ENCODE peak calls at places on chromosomes 4 and X, in nine cellular contexts. One of them, this sample, is unnamed.

GRCh38 chrX:40154229-40154852 is 56.6 kb upstream of the BCOR start:
- DNase-seq in progenitor cell of endocrine pancreas: no peak
- DNase-seq in kidney epithelial cell: no peak
- DNase-seq in testis: no peak
- DNase-seq in germinal center: no peak
- DNase-seq in CD8-positive, alpha-beta memory T cell: no peak
- DNase-seq in HT-29: no peak
- DNase-seq in NCI-H1417: peak; percentile 91
- DNase-seq in ecto neural progenitor cell: no peak
- DNase-seq in this sample: peak; percentile 63

GRCh38 chr4:174563399-174563798 is 41.1 kb upstream of the HPGD start:
- DNase-seq in progenitor cell of endocrine pancreas: no peak
- DNase-seq in kidney epithelial cell: no peak
- DNase-seq in testis: no peak
- DNase-seq in germinal center: no peak
- DNase-seq in CD8-positive, alpha-beta memory T cell: no peak
- DNase-seq in HT-29: no peak
- DNase-seq in NCI-H1417: peak; percentile 15
- DNase-seq in ecto neural progenitor cell: no peak
- DNase-seq in this sample: no peak

GRCh38 chrX:135931644-135932487 is 38.4 kb downstream of the SAGE1 start:
- DNase-seq in progenitor cell of endocrine pancreas: peak; percentile 28
- DNase-seq in kidney epithelial cell: no peak
- DNase-seq in testis: peak; percentile 54
- DNase-seq in germinal center: peak; percentile 2
- DNase-seq in CD8-positive, alpha-beta memory T cell: peak; percentile 21
- DNase-seq in HT-29: peak; percentile 66
- DNase-seq in NCI-H1417: peak; percentile 16
- DNase-seq in ecto neural progenitor cell: peak; percentile 55
- DNase-seq in this sample: peak; percentile 67

GRCh38 chrX:19889582-19890342 is 2.4 kb upstream of the SH3KBP1 start:
- DNase-seq in progenitor cell of endocrine pancreas: no peak
- DNase-seq in kidney epithelial cell: no peak
- DNase-seq in testis: peak; percentile 51
- DNase-seq in germinal center: no peak
- DNase-seq in CD8-positive, alpha-beta memory T cell: peak; percentile 16
- DNase-seq in HT-29: peak; percentile 71
- DNase-seq in NCI-H1417: no peak
- DNase-seq in ecto neural progenitor cell: no peak
- DNase-seq in this sample: no peak

GRCh38 chr4:114495471-114495928 is 103.1 kb upstream of the UGT8 start:
- DNase-seq in progenitor cell of endocrine pancreas: no peak
- DNase-seq in kidney epithelial cell: no peak
- DNase-seq in testis: peak; percentile 22
- DNase-seq in germinal center: no peak
- DNase-seq in CD8-positive, alpha-beta memory T cell: no peak
- DNase-seq in HT-29: no peak
- DNase-seq in NCI-H1417: no peak
- DNase-seq in ecto neural progenitor cell: no peak
- DNase-seq in this sample: peak; percentile 62

GRCh38 chrX:21929209-21929608 is 11.3 kb upstream of the SMS start:
- DNase-seq in progenitor cell of endocrine pancreas: no peak
- DNase-seq in kidney epithelial cell: no peak
- DNase-seq in testis: no peak
- DNase-seq in germinal center: no peak
- DNase-seq in CD8-positive, alpha-beta memory T cell: no peak
- DNase-seq in HT-29: no peak
- DNase-seq in NCI-H1417: no peak
- DNase-seq in ecto neural progenitor cell: no peak
- DNase-seq in this sample: no peak

GRCh38 chrX:129654652-129655546 is at the start of gene APLN:
- DNase-seq in progenitor cell of endocrine pancreas: no peak
- DNase-seq in kidney epithelial cell: no peak
- DNase-seq in testis: peak; percentile 37
- DNase-seq in germinal center: no peak
- DNase-seq in CD8-positive, alpha-beta memory T cell: peak; percentile 12
- DNase-seq in HT-29: peak; percentile 25
- DNase-seq in NCI-H1417: peak; percentile 85
- DNase-seq in ecto neural progenitor cell: peak; percentile 56
- DNase-seq in this sample: peak; percentile 53

GRCh38 chrX:39759526-39760224 is 338.1 kb downstream of the BCOR start:
- DNase-seq in progenitor cell of endocrine pancreas: no peak
- DNase-seq in kidney epithelial cell: no peak
- DNase-seq in testis: peak; percentile 36
- DNase-seq in germinal center: no peak
- DNase-seq in CD8-positive, alpha-beta memory T cell: no peak
- DNase-seq in HT-29: peak; percentile 24
- DNase-seq in NCI-H1417: peak; percentile 48
- DNase-seq in ecto neural progenitor cell: peak; percentile 73
- DNase-seq in this sample: peak; percentile 88

GRCh38 chrX:110211340-110211739 is 106.5 kb downstream of the AMMECR1 start:
- DNase-seq in progenitor cell of endocrine pancreas: no peak
- DNase-seq in kidney epithelial cell: no peak
- DNase-seq in testis: no peak
- DNase-seq in germinal center: no peak
- DNase-seq in CD8-positive, alpha-beta memory T cell: no peak
- DNase-seq in HT-29: no peak
- DNase-seq in NCI-H1417: no peak
- DNase-seq in ecto neural progenitor cell: no peak
- DNase-seq in this sample: no peak

GRCh38 chr4:26613242-26613641 is 29.4 kb downstream of the TBC1D19 start:
- DNase-seq in progenitor cell of endocrine pancreas: no peak
- DNase-seq in kidney epithelial cell: no peak
- DNase-seq in testis: no peak
- DNase-seq in germinal center: no peak
- DNase-seq in CD8-positive, alpha-beta memory T cell: no peak
- DNase-seq in HT-29: no peak
- DNase-seq in NCI-H1417: no peak
- DNase-seq in ecto neural progenitor cell: no peak
- DNase-seq in this sample: no peak

GRCh38 chr4:121053601-121054143 is 18.7 kb downstream of the NDNF start:
- DNase-seq in progenitor cell of endocrine pancreas: no peak
- DNase-seq in kidney epithelial cell: no peak
- DNase-seq in testis: no peak
- DNase-seq in germinal center: no peak
- DNase-seq in CD8-positive, alpha-beta memory T cell: no peak
- DNase-seq in HT-29: no peak
- DNase-seq in NCI-H1417: no peak
- DNase-seq in ecto neural progenitor cell: no peak
- DNase-seq in this sample: no peak

GRCh38 chr4:101791189-101791572 is 651 bp downstream of the BANK1 start:
- DNase-seq in progenitor cell of endocrine pancreas: no peak
- DNase-seq in kidney epithelial cell: no peak
- DNase-seq in testis: no peak
- DNase-seq in germinal center: peak; percentile 42
- DNase-seq in CD8-positive, alpha-beta memory T cell: no peak
- DNase-seq in HT-29: peak; percentile 32
- DNase-seq in NCI-H1417: no peak
- DNase-seq in ecto neural progenitor cell: no peak
- DNase-seq in this sample: no peak

GRCh38 chr4:24471623-24472510 is 112.5 kb downstream of the DHX15 start:
- DNase-seq in progenitor cell of endocrine pancreas: peak; percentile 15
- DNase-seq in kidney epithelial cell: no peak
- DNase-seq in testis: peak; percentile 18
- DNase-seq in germinal center: peak; percentile 24
- DNase-seq in CD8-positive, alpha-beta memory T cell: no peak
- DNase-seq in HT-29: no peak
- DNase-seq in NCI-H1417: peak; percentile 51
- DNase-seq in ecto neural progenitor cell: peak; percentile 65
- DNase-seq in this sample: peak; percentile 53

GRCh38 chrX:31227250-31227649 is 155.4 kb upstream of the FTHL17 start:
- DNase-seq in progenitor cell of endocrine pancreas: no peak
- DNase-seq in kidney epithelial cell: no peak
- DNase-seq in testis: no peak
- DNase-seq in germinal center: no peak
- DNase-seq in CD8-positive, alpha-beta memory T cell: no peak
- DNase-seq in HT-29: no peak
- DNase-seq in NCI-H1417: no peak
- DNase-seq in ecto neural progenitor cell: no peak
- DNase-seq in this sample: no peak

GRCh38 chr4:86744570-86744969 is 104.6 kb downstream of the SLC10A6 start:
- DNase-seq in progenitor cell of endocrine pancreas: no peak
- DNase-seq in kidney epithelial cell: no peak
- DNase-seq in testis: no peak
- DNase-seq in germinal center: no peak
- DNase-seq in CD8-positive, alpha-beta memory T cell: no peak
- DNase-seq in HT-29: no peak
- DNase-seq in NCI-H1417: no peak
- DNase-seq in ecto neural progenitor cell: no peak
- DNase-seq in this sample: no peak

GRCh38 chr4:30956891-30957290 is 236.7 kb downstream of the PCDH7 start:
- DNase-seq in progenitor cell of endocrine pancreas: no peak
- DNase-seq in kidney epithelial cell: no peak
- DNase-seq in testis: no peak
- DNase-seq in germinal center: no peak
- DNase-seq in CD8-positive, alpha-beta memory T cell: no peak
- DNase-seq in HT-29: no peak
- DNase-seq in NCI-H1417: no peak
- DNase-seq in ecto neural progenitor cell: no peak
- DNase-seq in this sample: no peak

GRCh38 chr4:53306729-53307128 is 59.1 kb downstream of the SCFD2 start:
- DNase-seq in progenitor cell of endocrine pancreas: no peak
- DNase-seq in kidney epithelial cell: no peak
- DNase-seq in testis: no peak
- DNase-seq in germinal center: no peak
- DNase-seq in CD8-positive, alpha-beta memory T cell: no peak
- DNase-seq in HT-29: no peak
- DNase-seq in NCI-H1417: no peak
- DNase-seq in ecto neural progenitor cell: no peak
- DNase-seq in this sample: no peak

GRCh38 chr4:69727412-69727811 is 33.0 kb downstream of the SULT1B1 start:
- DNase-seq in progenitor cell of endocrine pancreas: no peak
- DNase-seq in kidney epithelial cell: no peak
- DNase-seq in testis: no peak
- DNase-seq in germinal center: no peak
- DNase-seq in CD8-positive, alpha-beta memory T cell: no peak
- DNase-seq in HT-29: no peak
- DNase-seq in NCI-H1417: no peak
- DNase-seq in ecto neural progenitor cell: no peak
- DNase-seq in this sample: no peak

GRCh38 chrX:140439455-140439854 is 65.4 kb downstream of the SOX3 start:
- DNase-seq in progenitor cell of endocrine pancreas: peak; percentile 69
- DNase-seq in kidney epithelial cell: no peak
- DNase-seq in testis: peak; percentile 43
- DNase-seq in germinal center: no peak
- DNase-seq in CD8-positive, alpha-beta memory T cell: no peak
- DNase-seq in HT-29: no peak
- DNase-seq in NCI-H1417: peak; percentile 30
- DNase-seq in ecto neural progenitor cell: peak; percentile 86
- DNase-seq in this sample: peak; percentile 83

GRCh38 chr4:3338976-3339531 is 46.2 kb downstream of the RGS12 start:
- DNase-seq in progenitor cell of endocrine pancreas: no peak
- DNase-seq in kidney epithelial cell: no peak
- DNase-seq in testis: no peak
- DNase-seq in germinal center: no peak
- DNase-seq in CD8-positive, alpha-beta memory T cell: no peak
- DNase-seq in HT-29: no peak
- DNase-seq in NCI-H1417: no peak
- DNase-seq in ecto neural progenitor cell: no peak
- DNase-seq in this sample: no peak

GRCh38 chr4:2068566-2068965 is 9.4 kb downstream of the NAT8L start:
- DNase-seq in progenitor cell of endocrine pancreas: no peak
- DNase-seq in kidney epithelial cell: no peak
- DNase-seq in testis: no peak
- DNase-seq in germinal center: no peak
- DNase-seq in CD8-positive, alpha-beta memory T cell: no peak
- DNase-seq in HT-29: no peak
- DNase-seq in NCI-H1417: no peak
- DNase-seq in ecto neural progenitor cell: no peak
- DNase-seq in this sample: no peak

GRCh38 chrX:29851971-29852605 is 363.3 kb upstream of the MAGEB2 start:
- DNase-seq in progenitor cell of endocrine pancreas: no peak
- DNase-seq in kidney epithelial cell: no peak
- DNase-seq in testis: no peak
- DNase-seq in germinal center: no peak
- DNase-seq in CD8-positive, alpha-beta memory T cell: no peak
- DNase-seq in HT-29: no peak
- DNase-seq in NCI-H1417: no peak
- DNase-seq in ecto neural progenitor cell: no peak
- DNase-seq in this sample: no peak

GRCh38 chrX:17472424-17472823 is 97.4 kb downstream of the NHS start:
- DNase-seq in progenitor cell of endocrine pancreas: no peak
- DNase-seq in kidney epithelial cell: no peak
- DNase-seq in testis: no peak
- DNase-seq in germinal center: no peak
- DNase-seq in CD8-positive, alpha-beta memory T cell: no peak
- DNase-seq in HT-29: no peak
- DNase-seq in NCI-H1417: no peak
- DNase-seq in ecto neural progenitor cell: no peak
- DNase-seq in this sample: no peak

GRCh38 chr4:55851885-55852284 is 1.6 kb upstream of the EXOC1 start:
- DNase-seq in progenitor cell of endocrine pancreas: no peak
- DNase-seq in kidney epithelial cell: no peak
- DNase-seq in testis: no peak
- DNase-seq in germinal center: no peak
- DNase-seq in CD8-positive, alpha-beta memory T cell: peak; percentile 32
- DNase-seq in HT-29: peak; percentile 76
- DNase-seq in NCI-H1417: no peak
- DNase-seq in ecto neural progenitor cell: no peak
- DNase-seq in this sample: no peak

GRCh38 chrX:103063918-103064434 is at the start of gene BEX1:
- DNase-seq in progenitor cell of endocrine pancreas: peak; percentile 57
- DNase-seq in kidney epithelial cell: no peak
- DNase-seq in testis: peak; percentile 90
- DNase-seq in germinal center: no peak
- DNase-seq in CD8-positive, alpha-beta memory T cell: no peak
- DNase-seq in HT-29: no peak
- DNase-seq in NCI-H1417: peak; percentile 88
- DNase-seq in ecto neural progenitor cell: peak; percentile 66
- DNase-seq in this sample: peak; percentile 74

GRCh38 chr4:128376303-128376702 is 88.7 kb upstream of the PGRMC2 start:
- DNase-seq in progenitor cell of endocrine pancreas: no peak
- DNase-seq in kidney epithelial cell: no peak
- DNase-seq in testis: no peak
- DNase-seq in germinal center: no peak
- DNase-seq in CD8-positive, alpha-beta memory T cell: no peak
- DNase-seq in HT-29: no peak
- DNase-seq in NCI-H1417: no peak
- DNase-seq in ecto neural progenitor cell: no peak
- DNase-seq in this sample: no peak

GRCh38 chr4:182113774-182114173 is 129.4 kb upstream of the TENM3 start:
- DNase-seq in progenitor cell of endocrine pancreas: no peak
- DNase-seq in kidney epithelial cell: no peak
- DNase-seq in testis: no peak
- DNase-seq in germinal center: no peak
- DNase-seq in CD8-positive, alpha-beta memory T cell: no peak
- DNase-seq in HT-29: no peak
- DNase-seq in NCI-H1417: no peak
- DNase-seq in ecto neural progenitor cell: no peak
- DNase-seq in this sample: no peak

GRCh38 chr4:33270403-33270802 is 2550.2 kb downstream of the PCDH7 start:
- DNase-seq in progenitor cell of endocrine pancreas: no peak
- DNase-seq in kidney epithelial cell: no peak
- DNase-seq in testis: no peak
- DNase-seq in germinal center: no peak
- DNase-seq in CD8-positive, alpha-beta memory T cell: no peak
- DNase-seq in HT-29: no peak
- DNase-seq in NCI-H1417: no peak
- DNase-seq in ecto neural progenitor cell: no peak
- DNase-seq in this sample: no peak

GRCh38 chr4:153045111-153045982 is 109.2 kb downstream of the FHDC1 start:
- DNase-seq in progenitor cell of endocrine pancreas: no peak
- DNase-seq in kidney epithelial cell: no peak
- DNase-seq in testis: peak; percentile 18
- DNase-seq in germinal center: peak; percentile 22
- DNase-seq in CD8-positive, alpha-beta memory T cell: no peak
- DNase-seq in HT-29: no peak
- DNase-seq in NCI-H1417: no peak
- DNase-seq in ecto neural progenitor cell: no peak
- DNase-seq in this sample: no peak

GRCh38 chr4:7863911-7864681 is 75.6 kb downstream of the AFAP1 start:
- DNase-seq in progenitor cell of endocrine pancreas: no peak
- DNase-seq in kidney epithelial cell: no peak
- DNase-seq in testis: no peak
- DNase-seq in germinal center: peak; percentile 18
- DNase-seq in CD8-positive, alpha-beta memory T cell: no peak
- DNase-seq in HT-29: no peak
- DNase-seq in NCI-H1417: no peak
- DNase-seq in ecto neural progenitor cell: peak; percentile 69
- DNase-seq in this sample: peak; percentile 70